ENCODE peak calls at places on chromosomes 6 and 20, in four cellular contexts. G is stomach, K is brain microvascular endothelial cell, I is mammary epithelial cell. D is an unnamed sample.

GRCh38 chr6:43927525-43928210 is 157.7 kb downstream of the VEGFA start:
- DNase-seq in I (peak; percentile 56), K (no peak), G (peak; percentile 72), D (no peak)

GRCh38 chr20:1401431-1401907 is 8.6 kb upstream of the FKBP1A start:
- DNase-seq in G (no peak), K (no peak), I (no peak), D (no peak)

GRCh38 chr20:25055711-25056492 is 2.0 kb downstream of the ACSS1 start:
- DNase-seq in G (peak; percentile 32), I (no peak), K (no peak), D (no peak)

GRCh38 chr20:9110365-9110764 is 41.5 kb downstream of the PLCB4 start:
- DNase-seq in K (no peak), G (no peak), I (no peak), D (no peak)

GRCh38 chr6:125850361-125850760 is 59.6 kb downstream of the NCOA7 start:
- DNase-seq in G (no peak), I (no peak), K (no peak), D (no peak)

GRCh38 chr20:45039470-45039811 is 61.5 kb downstream of the KCNS1 start:
- DNase-seq in K (no peak), I (no peak), G (no peak), D (no peak)

GRCh38 chr20:14925286-14925685 is 587.9 kb upstream of the FLRT3 start:
- DNase-seq in K (peak; percentile 6), G (no peak), I (peak; percentile 49), D (no peak)

GRCh38 chr6:150667977-150668716 is 68.5 kb downstream of the PLEKHG1 start:
- DNase-seq in K (peak; percentile 86), I (peak; percentile 93), G (peak; percentile 97), D (peak; percentile 55)

GRCh38 chr20:36549942-36550796 is 8.8 kb downstream of the MYL9 start:
- DNase-seq in K (no peak), G (no peak), I (no peak), D (no peak)

GRCh38 chr20:62159835-62160234 is 16.3 kb downstream of the SS18L1 start:
- DNase-seq in G (no peak), I (peak; percentile 96), K (no peak), D (peak; percentile 38)

GRCh38 chr20:60283281-60283680 is 325.1 kb downstream of the CDH26 start:
- DNase-seq in K (no peak), G (no peak), I (no peak), D (no peak)

GRCh38 chr6:11350294-11350693 is 117.8 kb upstream of the NEDD9 start:
- DNase-seq in K (no peak), G (no peak), I (peak; percentile 59), D (no peak)

GRCh38 chr6:136405410-136406029 is 115.9 kb upstream of the BCLAF1 start:
- DNase-seq in K (no peak), I (no peak), G (no peak), D (no peak)

GRCh38 chr6:136404007-136404406 is 114.4 kb upstream of the BCLAF1 start:
- DNase-seq in I (no peak), G (no peak), K (no peak), D (no peak)

GRCh38 chr6:136401749-136402148 is 112.1 kb upstream of the BCLAF1 start:
- DNase-seq in G (no peak), K (no peak), I (peak; percentile 32), D (no peak)

GRCh38 chr6:136404627-136405310 is 115.1 kb upstream of the BCLAF1 start:
- DNase-seq in G (no peak), K (no peak), I (no peak), D (no peak)

DNA sequence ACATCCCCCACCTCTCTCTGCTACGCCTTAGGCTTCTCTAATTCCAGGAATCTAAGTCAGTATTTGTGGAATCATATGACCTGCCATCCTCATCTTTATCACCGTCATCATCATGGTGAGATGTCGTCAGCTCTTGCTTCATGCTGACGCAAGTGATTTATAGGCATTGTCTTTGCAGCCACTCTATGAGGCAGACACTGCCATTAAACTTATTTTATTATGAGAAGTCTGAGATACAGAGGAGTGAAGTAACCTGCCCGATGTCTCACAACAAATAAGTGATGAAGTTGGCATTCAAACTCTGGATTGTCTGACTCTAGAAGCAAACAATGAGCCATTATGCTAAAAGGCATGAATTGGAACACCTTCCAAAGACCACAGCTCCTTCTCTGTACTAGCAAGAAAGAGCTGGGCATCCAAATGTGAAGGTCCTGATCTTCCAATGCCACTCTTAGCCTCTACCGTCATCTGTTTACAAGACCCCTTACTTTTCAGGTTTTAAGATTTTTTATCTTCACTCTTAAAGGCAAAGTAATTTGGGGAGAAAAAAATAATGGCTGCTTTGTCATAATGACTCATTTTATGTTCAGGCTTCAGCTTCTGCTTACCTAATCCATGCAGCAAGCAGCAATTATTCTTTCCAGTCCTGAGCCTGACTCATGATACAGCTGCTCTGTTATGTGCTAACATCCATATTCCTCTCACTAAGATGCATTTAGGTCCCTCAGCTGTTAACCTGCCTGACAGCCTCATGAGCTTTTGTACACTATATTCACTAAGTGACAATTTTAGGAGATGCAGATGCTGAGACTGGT is 113.7 kb upstream of the BCLAF1 start:
- DNase-seq in I (peak; percentile 98), K (peak; percentile 86), G (no peak), D (no peak)
- TF ChIP-seq CTCF in I (no peak), K (no peak), G (no peak), D (no peak)

GRCh38 chr6:71419954-71420692 is 131.5 kb downstream of the OGFRL1 start:
- DNase-seq in K (no peak), I (no peak), G (peak; percentile 61), D (peak; percentile 36)
- H3K4me3 ChIP-seq in K (peak overlapping the region; percentile 90), I (peak overlapping the region; percentile 97), G (peak overlapping the region; percentile 92), D (peak overlapping the region; percentile 92)

GRCh38 chr6:142271476-142271875 is 30.3 kb upstream of the ADGRG6 start:
- DNase-seq in G (no peak), I (no peak), K (no peak), D (no peak)
- H3K27ac ChIP-seq in G (no peak overlapping the region), I (no peak overlapping the region), K (no peak overlapping the region), D (no peak overlapping the region)

GRCh38 chr20:49277786-49278035 is 146 bp downstream of the ZNFX1 start:
- DNase-seq in I (no peak), K (no peak), G (no peak), D (no peak)

GRCh38 chr20:49279677-49280462 is 2.0 kb upstream of the ZNFX1 start:
- DNase-seq in I (no peak), G (no peak), K (no peak), D (no peak)

GRCh38 chr20:49276895-49277785 is 717 bp downstream of the ZNFX1 start:
- DNase-seq in I (no peak), G (no peak), K (no peak), D (peak; percentile 4)

GRCh38 chr20:49278817-49279676 is 1.2 kb upstream of the ZNFX1 start:
- DNase-seq in K (peak; percentile 23), G (no peak), I (no peak), D (no peak)

DNA sequence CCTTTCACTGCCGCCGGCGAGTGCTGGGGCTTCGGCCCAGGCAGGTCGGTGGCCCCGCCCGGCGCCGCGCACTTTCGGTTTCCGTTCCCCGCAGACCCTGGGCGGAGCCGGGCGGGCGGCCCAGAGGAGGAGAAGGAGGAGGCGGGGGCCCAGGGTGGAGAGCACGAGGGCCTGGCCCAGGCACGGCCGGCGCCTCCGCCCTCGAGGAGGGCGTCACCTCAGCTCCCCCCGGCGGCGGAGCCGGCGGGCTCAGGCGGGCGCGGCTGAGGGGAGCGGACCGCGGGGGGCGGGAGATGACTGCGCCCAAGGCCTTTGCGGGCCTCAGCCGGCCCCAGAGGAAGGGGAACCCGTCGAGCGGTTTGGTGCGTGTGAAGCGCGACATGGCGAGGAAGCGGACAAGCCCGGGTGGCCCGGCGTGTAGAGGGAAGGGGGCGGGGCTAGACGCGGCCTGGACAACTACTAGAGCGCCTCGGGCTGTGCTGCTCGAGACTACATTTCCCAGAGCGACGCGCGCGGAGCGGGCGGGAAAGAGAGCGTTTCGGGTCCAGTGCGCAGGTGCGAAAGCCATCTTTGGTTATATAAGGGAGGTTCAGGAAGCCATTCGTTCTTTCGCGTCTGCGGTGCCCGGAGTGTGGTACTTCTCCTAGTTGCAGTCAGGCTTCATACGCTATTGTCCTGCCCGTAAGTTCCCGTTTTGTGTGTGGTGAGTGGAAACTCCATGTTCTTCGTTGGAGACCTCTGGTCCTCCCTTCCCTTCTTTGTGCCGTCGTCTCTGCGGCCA is at the start of gene ZNFX1:
- DNase-seq in I (peak; percentile 97), K (peak; percentile 98), G (peak; percentile 99), D (peak; percentile 97)
- TF ChIP-seq CTCF in I (no peak), K (no peak), G (no peak), D (peak; percentile 23)

D was measured in dorsolateral prefrontal cortex.